ENCODE peak calls at places on chromosomes 2 and 18, in nine cellular contexts. R is A673; X is fibroblast of lung; Y is neuronal stem cell; M is psoas muscle; Q is adipocyte; Z is CD4-positive, alpha-beta T cell; K is GM23338; A is heart left ventricle. V is an unnamed sample.

GRCh38 chr2:231614559-231615057 is 21.9 kb downstream of the TEX44 start:
- DNase-seq in R (no peak), X (no peak), Y (no peak), M (peak; percentile 64), Q (no peak), Z (no peak), K (no peak), A (peak; percentile 69), V (no peak)

GRCh38 chr2:84792856-84793522 is 87.9 kb downstream of the TRABD2A start:
- DNase-seq in R (no peak), X (peak; percentile 55), Y (no peak), M (no peak), Q (no peak), Z (no peak), K (no peak), A (no peak), V (no peak)

GRCh38 chr18:42296723-42297122 is 341.7 kb downstream of the PIK3C3 start:
- DNase-seq in R (no peak), X (no peak), Y (no peak), M (no peak), Q (no peak), Z (no peak), K (peak; percentile 17), A (no peak), V (no peak)

GRCh38 chr2:200156140-200156858 is 150.2 kb upstream of the SPATS2L start:
- DNase-seq in R (peak; percentile 55), X (peak; percentile 96), Y (no peak), M (no peak), Q (peak; percentile 96), Z (no peak), K (no peak), A (peak; percentile 42), V (no peak)

GRCh38 chr2:141692829-141693228 is 438.0 kb downstream of the LRP1B start:
- DNase-seq in R (no peak), X (no peak), Y (no peak), M (no peak), Q (no peak), Z (no peak), K (no peak), A (no peak), V (no peak)

GRCh38 chr2:72140621-72140960 is 7.1 kb downstream of the CYP26B1 start:
- DNase-seq in R (no peak), X (no peak), Y (no peak), M (no peak), Q (no peak), Z (no peak), K (no peak), A (no peak), V (no peak)

GRCh38 chr18:76923485-76924085 is 101.2 kb downstream of the ZNF236 start:
- DNase-seq in R (peak; percentile 59), X (no peak), Y (peak; percentile 15), M (no peak), Q (peak; percentile 11), Z (no peak), K (peak; percentile 79), A (no peak), V (no peak)

GRCh38 chr18:79953921-79954651 is 2.6 kb upstream of the SLC66A2 start:
- DNase-seq in R (no peak), X (no peak), Y (no peak), M (no peak), Q (no peak), Z (no peak), K (no peak), A (no peak), V (no peak)

GRCh38 chr18:8116346-8117007 is 492.8 kb upstream of the RAB12 start:
- DNase-seq in R (no peak), X (peak; percentile 59), Y (no peak), M (peak; percentile 15), Q (peak; percentile 61), Z (no peak), K (no peak), A (no peak), V (no peak)

GRCh38 chr2:19801367-19802087 is 100.3 kb downstream of the TTC32 start:
- DNase-seq in R (no peak), X (peak; percentile 98), Y (no peak), M (peak; percentile 92), Q (peak; percentile 98), Z (no peak), K (no peak), A (peak; percentile 93), V (peak; percentile 51)

GRCh38 chr2:75801234-75801982 is 90.7 kb upstream of the GCFC2 start:
- DNase-seq in R (peak; percentile 17), X (no peak), Y (no peak), M (no peak), Q (no peak), Z (no peak), K (no peak), A (no peak), V (no peak)

GRCh38 chr18:75775121-75775520 is 347.6 kb upstream of the SMIM21 start:
- DNase-seq in R (no peak), X (no peak), Y (no peak), M (no peak), Q (no peak), Z (no peak), K (no peak), A (no peak), V (no peak)

GRCh38 chr2:238370482-238371372 is 50.4 kb downstream of the TRAF3IP1 start:
- DNase-seq in R (peak; percentile 66), X (peak; percentile 73), Y (peak; percentile 29), M (peak; percentile 39), Q (peak; percentile 88), Z (peak; percentile 46), K (peak; percentile 74), A (peak; percentile 50), V (no peak)

GRCh38 chr2:127661072-127661618 is 14.2 kb downstream of the LIMS2 start:
- DNase-seq in R (no peak), X (no peak), Y (no peak), M (no peak), Q (no peak), Z (no peak), K (no peak), A (peak; percentile 24), V (no peak)

DNA sequence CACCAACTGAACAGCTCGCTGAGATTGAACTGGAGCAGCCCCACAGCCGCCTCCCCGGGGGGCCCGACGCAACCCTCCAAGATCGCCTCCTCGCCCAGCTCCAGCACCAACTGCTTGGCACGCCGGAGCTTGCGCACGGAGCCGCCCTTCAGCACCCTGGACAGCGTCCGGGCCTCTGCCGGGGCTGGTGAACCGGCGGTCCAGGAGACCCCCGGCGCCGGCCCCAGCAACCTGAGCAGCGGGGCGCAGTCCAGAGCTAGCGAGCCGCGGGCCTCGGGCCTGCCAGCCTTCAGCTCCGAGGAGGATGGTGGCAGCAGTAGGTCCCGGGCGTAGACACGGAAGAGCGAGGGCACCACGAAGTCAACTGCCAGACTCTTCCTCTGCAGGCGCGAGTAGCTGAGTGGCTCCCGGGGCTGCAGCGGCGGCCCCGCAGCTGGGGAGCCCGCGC is 1.2 kb downstream of the ALK start:
- DNase-seq in R (peak; percentile 85), X (peak; percentile 13), Y (peak; percentile 87), M (peak; percentile 60), Q (peak; percentile 72), Z (peak; percentile 33), K (peak; percentile 91), A (peak; percentile 59), V (no peak)
- H3K27me3 ChIP-seq in R (no peaks in the 10 kb centered on the region), X (peaks cover 16% of the 10 kb centered on the region), Y (peaks cover 24% of the 10 kb centered on the region), M (peaks cover 6% of the 10 kb centered on the region), Q (peaks cover 36% of the 10 kb centered on the region), Z (peaks cover 71% of the 10 kb centered on the region), K (peaks cover 40% of the 10 kb centered on the region), A (peaks cover 80% of the 10 kb centered on the region), V (peaks cover 56% of the 10 kb centered on the region)

GRCh38 chr2:11553661-11554429 is 20.0 kb downstream of the GREB1 start:
- DNase-seq in R (no peak), X (peak; percentile 31), Y (no peak), M (no peak), Q (peak; percentile 9), Z (no peak), K (no peak), A (no peak), V (no peak)

GRCh38 chr2:11550302-11550701 is 16.5 kb downstream of the GREB1 start:
- DNase-seq in R (no peak), X (no peak), Y (no peak), M (no peak), Q (no peak), Z (no peak), K (no peak), A (no peak), V (no peak)

GRCh38 chr2:11552260-11552638 is 18.4 kb downstream of the GREB1 start:
- DNase-seq in R (no peak), X (no peak), Y (no peak), M (no peak), Q (no peak), Z (no peak), K (no peak), A (no peak), V (no peak)

GRCh38 chr2:11550901-11551568 is 17.2 kb downstream of the GREB1 start:
- DNase-seq in R (no peak), X (no peak), Y (no peak), M (no peak), Q (no peak), Z (no peak), K (no peak), A (no peak), V (no peak)

GRCh38 chr2:11551569-11552259 is 17.9 kb downstream of the GREB1 start:
- DNase-seq in R (no peak), X (no peak), Y (no peak), M (no peak), Q (no peak), Z (no peak), K (no peak), A (no peak), V (no peak)
- H3K27me3 ChIP-seq in R (peaks cover 13% of the 10 kb centered on the region), X (peaks cover 4% of the 10 kb centered on the region), Y (no peaks in the 10 kb centered on the region), M (no peaks in the 10 kb centered on the region), Q (peaks cover 41% of the 10 kb centered on the region), Z (peaks cover 7% of the 10 kb centered on the region), K (no peaks in the 10 kb centered on the region), A (no peaks in the 10 kb centered on the region), V (no peaks in the 10 kb centered on the region)

DNA sequence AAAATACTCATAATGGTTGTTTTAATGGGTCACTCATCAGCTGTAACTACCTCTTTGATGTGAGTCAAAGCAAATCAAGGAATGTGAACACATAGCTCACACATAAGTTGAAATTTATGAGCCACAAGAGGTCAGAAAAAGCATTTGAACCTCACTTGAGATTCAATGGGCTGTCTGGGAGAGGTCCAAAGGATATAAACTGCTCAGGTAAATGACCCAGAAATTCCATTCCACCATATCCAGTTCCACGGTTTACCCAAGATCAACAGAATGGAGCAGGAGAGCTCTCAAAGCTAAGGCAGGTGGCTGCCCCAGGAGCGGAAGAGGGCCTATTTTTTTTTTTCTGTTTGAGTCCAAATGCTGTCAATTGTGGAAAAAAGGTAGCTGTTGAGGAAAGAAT is 464.1 kb downstream of the TNS1 start:
- DNase-seq in R (no peak), X (no peak), Y (no peak), M (no peak), Q (no peak), Z (no peak), K (peak; percentile 9), A (no peak), V (no peak)
- H3K27me3 ChIP-seq in R (peaks cover 27% of the 10 kb centered on the region), X (no peaks in the 10 kb centered on the region), Y (no peaks in the 10 kb centered on the region), M (no peaks in the 10 kb centered on the region), Q (no peaks in the 10 kb centered on the region), Z (no peaks in the 10 kb centered on the region), K (no peaks in the 10 kb centered on the region), A (no peaks in the 10 kb centered on the region), V (no peaks in the 10 kb centered on the region)

GRCh38 chr18:37567061-37567993 is 1.7 kb upstream of the CELF4 start:
- DNase-seq in R (no peak), X (no peak), Y (no peak), M (no peak), Q (peak; percentile 15), Z (no peak), K (peak; percentile 28), A (no peak), V (no peak)
- H3K27me3 ChIP-seq in R (peaks cover 96% of the 10 kb centered on the region), X (peaks cover 25% of the 10 kb centered on the region), Y (peaks cover 57% of the 10 kb centered on the region), M (no peaks in the 10 kb centered on the region), Q (peaks cover 47% of the 10 kb centered on the region), Z (peaks cover 67% of the 10 kb centered on the region), K (peaks cover 94% of the 10 kb centered on the region), A (peaks cover 67% of the 10 kb centered on the region), V (no peaks in the 10 kb centered on the region)

V was measured in tibial nerve.